ENCODE peak calls at places on chromosomes 12 and 14, in five cellular contexts. D is PC-3, G is neural progenitor cell, T is GM12878, S is DND-41. B is an unnamed sample. For H3K36me3, the result is how much of the 10 kb centered on the place peaks cover.

GRCh38 chr12:12890815-12891645 is at the start of gene GPRC5A:
- DNase-seq in D (peak), G (peak), T (no peak), S (no peak), B (no peak)

GRCh38 chr14:60356921-60357550 is 108.0 kb downstream of the PPM1A start:
- DNase-seq in D (no peak), G (peak), T (no peak), S (no peak), B (no peak)

GRCh38 chr12:88431245-88431644 is 149.0 kb downstream of the KITLG start:
- DNase-seq in D (no peak), G (no peak), T (no peak), S (no peak), B (no peak)

GRCh38 chr12:67269632-67270578 is 747 bp downstream of the CAND1 start:
- DNase-seq in D (peak), G (peak), T (no peak), S (peak), B (no peak)

GRCh38 chr12:108766294-108766693 is 35.0 kb upstream of the CORO1C start:
- DNase-seq in D (no peak), G (no peak), T (no peak), S (no peak), B (no peak)

GRCh38 chr14:91159182-91159581 is 45.3 kb downstream of the DGLUCY start:
- DNase-seq in D (no peak), G (no peak), T (no peak), S (no peak), B (no peak)

GRCh38 chr12:51951843-51952722 is 584 bp downstream of the ACVR1B start:
- DNase-seq in D (peak), G (peak), T (no peak), S (peak), B (no peak)

GRCh38 chr12:116135209-116135930 is 142.1 kb downstream of the MED13L start:
- DNase-seq in D (peak), G (no peak), T (no peak), S (no peak), B (no peak)

GRCh38 chr12:104219361-104219892 is 3.8 kb downstream of the TXNRD1 start:
- DNase-seq in D (peak), G (no peak), T (no peak), S (no peak), B (peak)

GRCh38 chr14:59803052-59803451 is 67.5 kb downstream of the RTN1 start:
- DNase-seq in D (no peak), G (no peak), T (no peak), S (no peak), B (no peak)

GRCh38 chr12:122452701-122453285 is 30.3 kb upstream of the CLIP1 start:
- DNase-seq in D (no peak), G (no peak), T (no peak), S (no peak), B (no peak)

GRCh38 chr12:131385313-131386166 is 325.4 kb upstream of the SFSWAP start:
- DNase-seq in D (no peak), G (no peak), T (no peak), S (no peak), B (no peak)

GRCh38 chr14:76955575-76956252 is 72.8 kb downstream of the IRF2BPL start:
- DNase-seq in D (peak), G (no peak), T (peak), S (peak), B (peak)

GRCh38 chr12:26966842-26967241 is 28.6 kb downstream of the FGFR1OP2 start:
- DNase-seq in D (no peak), G (no peak), T (no peak), S (no peak), B (no peak)

GRCh38 chr12:18837025-18837424 is 99.1 kb downstream of the CAPZA3 start:
- DNase-seq in D (no peak), G (no peak), T (no peak), S (no peak), B (no peak)

GRCh38 chr14:26004342-26004741 is 593.5 kb downstream of the NOVA1 start:
- DNase-seq in D (no peak), G (no peak), T (no peak), S (no peak), B (no peak)

GRCh38 chr14:89641495-89642162 is 224.6 kb upstream of the FOXN3 start:
- DNase-seq in D (no peak), G (no peak), T (peak), S (no peak), B (no peak)

GRCh38 chr12:54719691-54720090 is 71.5 kb upstream of the DCD start:
- DNase-seq in D (no peak), G (no peak), T (no peak), S (no peak), B (no peak)

GRCh38 chr12:3821441-3821840 is 51.8 kb downstream of the PARP11 start:
- DNase-seq in D (no peak), G (no peak), T (no peak), S (no peak), B (no peak)
- H3K9ac ChIP-seq in D (no peak), G (no peak), T (no peak), S (no peak), B (no peak)

GRCh38 chr14:74710477-74710876 is 2.4 kb downstream of the AREL1 start:
- DNase-seq in D (no peak), G (no peak), T (no peak), S (no peak), B (no peak)

GRCh38 chr14:74713395-74713735 is 421 bp downstream of the FCF1 start:
- DNase-seq in D (no peak), G (no peak), T (no peak), S (no peak), B (no peak)

GRCh38 chr14:74712499-74713394 is at the start of the genes AREL1 and FCF1:
- DNase-seq in D (peak), G (peak), T (peak), S (peak), B (peak)
- H3K36me3 ChIP-seq in D (under half), G (under half), T (under half), S (under half), B (under half)

GRCh38 chr12:114406326-114407033 is 536 bp upstream of the TBX5 start:
- DNase-seq in D (no peak), G (peak), T (no peak), S (no peak), B (no peak)

GRCh38 chr12:114408415-114408814 is 2.5 kb upstream of the TBX5 start:
- DNase-seq in D (no peak), G (no peak), T (no peak), S (no peak), B (no peak)

GRCh38 chr12:114407566-114408411 is 1.8 kb upstream of the TBX5 start:
- DNase-seq in D (no peak), G (no peak), T (no peak), S (no peak), B (no peak)

GRCh38 chr12:114405449-114406271 is at the start of gene TBX5:
- DNase-seq in D (no peak), G (peak), T (no peak), S (no peak), B (no peak)

DNA sequence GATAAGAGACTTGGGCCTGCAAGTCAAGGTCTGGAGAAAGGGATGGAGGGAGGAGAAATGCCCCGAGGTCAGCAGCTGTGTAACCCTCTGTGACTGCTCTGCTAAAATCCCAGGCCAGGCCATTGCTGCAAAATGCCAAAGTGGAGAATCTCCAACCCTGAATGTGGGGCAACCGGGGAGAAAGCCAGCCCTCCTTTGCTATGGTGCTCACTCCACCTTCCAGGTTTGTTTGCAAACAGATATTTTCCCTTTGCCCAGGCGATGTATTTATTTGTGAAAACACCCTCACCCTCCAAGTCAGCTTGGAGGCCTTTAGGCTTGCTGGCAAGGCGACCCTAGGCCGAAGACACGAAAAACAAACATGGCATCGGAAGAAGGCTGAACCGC is 1.1 kb upstream of the TBX5 start:
- DNase-seq in D (no peak), G (no peak), T (no peak), S (no peak), B (no peak)
- TF ChIP-seq EZH2 in D (no peak), G (peak), T (no peak), S (no peak), B (no peak)

DNA sequence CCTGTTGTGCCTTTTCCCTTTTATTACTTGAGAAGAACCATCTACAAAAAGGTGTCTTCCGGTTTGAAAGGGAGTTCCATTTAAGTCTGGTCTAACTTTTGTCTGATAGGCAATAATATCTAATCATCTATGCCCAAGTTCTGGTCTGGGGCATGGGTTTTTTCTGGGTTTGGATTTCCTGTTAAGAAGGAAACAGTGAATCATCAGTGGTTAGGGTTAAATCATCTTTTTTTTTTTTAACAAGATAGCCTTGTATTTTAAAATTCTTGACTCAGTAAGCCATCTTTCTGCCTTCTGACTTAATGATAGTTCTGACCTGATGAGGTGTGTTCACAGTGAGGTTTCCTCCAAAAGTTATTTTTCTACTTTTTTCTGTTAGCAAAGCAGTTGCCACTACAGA is 29.3 kb upstream of the CPNE8 start:
- DNase-seq in D (peak), G (no peak), T (no peak), S (no peak), B (no peak)
- H3K9ac ChIP-seq in D (no peak), G (no peak), T (no peak), S (no peak), B (no peak)

DNA sequence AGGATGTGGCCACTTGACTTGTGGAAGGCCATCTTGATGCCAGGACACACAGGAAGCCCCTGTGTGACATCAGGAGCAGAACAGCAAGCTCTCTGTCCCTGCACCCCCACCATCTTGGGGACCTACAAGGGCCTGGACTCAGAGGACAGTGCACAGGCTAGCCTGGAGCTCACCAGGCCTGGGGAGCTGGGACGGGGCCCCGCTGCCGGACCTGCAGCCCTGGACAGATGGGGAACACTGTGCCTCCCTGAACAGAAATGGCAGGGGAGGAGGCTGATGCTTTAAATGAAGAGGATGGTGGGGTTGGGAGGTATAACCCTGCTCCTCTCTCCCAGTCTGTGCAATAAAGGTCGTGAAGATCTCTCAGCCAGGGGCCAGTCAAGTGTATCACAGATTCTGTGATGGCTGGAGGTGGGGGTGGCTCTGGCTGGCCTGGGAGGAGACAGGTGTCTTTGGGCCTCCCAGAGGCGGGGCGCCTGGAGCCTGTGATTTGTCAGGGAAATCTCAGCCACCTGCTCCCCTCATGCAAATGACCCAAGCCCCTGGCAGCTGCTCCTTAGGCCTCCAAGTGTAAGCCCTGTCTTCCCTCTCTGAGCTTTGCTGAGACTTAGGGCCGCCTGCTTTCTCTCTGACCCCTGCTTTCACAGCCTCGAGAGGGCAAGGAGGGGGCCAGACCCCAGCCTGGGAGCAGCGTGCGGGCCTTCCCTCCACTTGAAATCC is 1.1 kb upstream of the GNB3 start:
- DNase-seq in D (no peak), G (peak), T (no peak), S (no peak), B (no peak)
- H3K36me3 ChIP-seq in D (under half), G (under half), T (under half), S (under half), B (under half)